ENCODE peak calls at places on chromosomes 4 and X, in seven cellular contexts. R is tibial artery, B is Peyer's patch, V is PC-9, T is HL-60, Q is GM23248, Z is endodermal cell. O is an unnamed sample.
A peak's percentile ranks its signal among the peaks of the same experiment; 100 is the strongest.

GRCh38 chrX:24242649-24243556 is 71.0 kb downstream of the SUPT20HL2 start:
- DNase-seq in V (no peak), Q (peak; percentile 77), R (peak; percentile 86), Z (peak; percentile 56), T (peak; percentile 56), B (peak; percentile 42), O (peak; percentile 60)

GRCh38 chr4:103118171-103118570 is 18.5 kb upstream of the BDH2 start:
- DNase-seq in B (no peak), V (no peak), R (no peak), Z (no peak), T (no peak), Q (no peak), O (no peak)

GRCh38 chrX:46929439-46930018 is 17.3 kb downstream of the JADE3 start:
- DNase-seq in T (no peak), R (no peak), Q (peak; percentile 65), V (no peak), B (no peak), Z (no peak), O (no peak)

GRCh38 chr4:184453402-184454160 is 20.8 kb downstream of the IRF2 start:
- DNase-seq in B (peak; percentile 67), Z (peak; percentile 60), Q (peak; percentile 91), R (no peak), T (peak; percentile 82), V (peak; percentile 41), O (peak; percentile 59)

GRCh38 chr4:21710212-21710843 is 238.2 kb downstream of the KCNIP4 start:
- DNase-seq in V (no peak), R (no peak), Z (peak; percentile 46), T (no peak), Q (no peak), B (no peak), O (no peak)

GRCh38 chr4:101037938-101038413 is 309.4 kb downstream of the PPP3CA start:
- DNase-seq in Z (no peak), T (peak; percentile 74), V (no peak), B (no peak), Q (peak; percentile 23), R (no peak), O (no peak)

GRCh38 chr4:110452546-110452945 is 23.4 kb upstream of the ENPEP start:
- DNase-seq in T (no peak), B (no peak), Q (no peak), V (no peak), Z (peak; percentile 63), R (no peak), O (no peak)

GRCh38 chr4:149605601-149606378 is 209.9 kb downstream of the IQCM start:
- DNase-seq in Q (peak; percentile 65), Z (peak; percentile 49), V (no peak), T (no peak), R (no peak), B (no peak), O (no peak)

GRCh38 chrX:115147220-115147619 is 42.0 kb upstream of the RBMXL3 start:
- DNase-seq in Z (no peak), Q (peak; percentile 35), B (no peak), R (no peak), V (no peak), T (no peak), O (no peak)

GRCh38 chr4:153260553-153261306 is 56.5 kb downstream of the TRIM2 start:
- DNase-seq in B (no peak), Q (peak; percentile 64), R (no peak), Z (no peak), T (no peak), V (no peak), O (peak; percentile 53)

GRCh38 chrX:47178337-47178736 is 15.3 kb upstream of the UBA1 start:
- DNase-seq in T (no peak), B (no peak), R (no peak), Z (peak; percentile 18), V (no peak), Q (no peak), O (no peak)

O was measured in transverse colon.